ENCODE peak calls at places on chromosome 18, in ten cellular contexts. R, L, V, N, C, P, I, S, X and T are unnamed samples.

GRCh38 chr18:2932247-2933181 is 80.4 kb downstream of the LPIN2 start:
- DNase-seq in I (peak), C (peak), L (no peak), R (peak), X (no peak), S (no peak), P (no peak), V (peak), N (no peak), T (peak)

GRCh38 chr18:31683968-31684278 is 458 bp downstream of the B4GALT6 start:
- DNase-seq in V (no peak), P (no peak), L (no peak), N (no peak), C (no peak), I (no peak), X (no peak), S (no peak), R (no peak), T (no peak)

GRCh38 chr18:6719914-6720692 is 9.4 kb upstream of the ARHGAP28 start:
- DNase-seq in I (no peak), L (no peak), V (peak), S (no peak), N (no peak), C (no peak), R (no peak), P (no peak), X (no peak), T (no peak)

GRCh38 chr18:741931-742512 is 29.6 kb upstream of the ENOSF1 start:
- DNase-seq in N (no peak), X (no peak), P (no peak), L (no peak), R (peak), V (peak), S (no peak), C (peak), I (peak), T (peak)

GRCh38 chr18:60981651-60982050 is 351.6 kb upstream of the CDH20 start:
- DNase-seq in I (no peak), N (no peak), P (no peak), X (no peak), V (no peak), S (no peak), C (no peak), L (no peak), R (no peak), T (no peak)

GRCh38 chr18:48548404-48548771 is 9.6 kb downstream of the CTIF start:
- DNase-seq in N (no peak), R (no peak), P (peak), C (no peak), X (no peak), S (no peak), L (peak), V (peak), I (peak), T (no peak)

GRCh38 chr18:499351-500229 is 911 bp downstream of the COLEC12 start:
- DNase-seq in L (no peak), P (no peak), C (no peak), V (peak), R (peak), X (peak), I (peak), N (peak), S (no peak), T (no peak)

GRCh38 chr18:49609416-49610284 is 47.8 kb downstream of the LIPG start:
- DNase-seq in V (no peak), C (peak), N (no peak), P (no peak), R (no peak), S (no peak), L (no peak), I (no peak), X (no peak), T (peak)

GRCh38 chr18:54769526-54770464 is 58.5 kb upstream of the RAB27B start:
- DNase-seq in C (no peak), S (no peak), L (no peak), V (peak), P (no peak), R (no peak), X (no peak), I (no peak), N (no peak), T (no peak)

GRCh38 chr18:62452280-62452824 is 70.5 kb upstream of the ZCCHC2 start:
- DNase-seq in P (no peak), N (no peak), S (no peak), X (no peak), C (no peak), V (peak), L (peak), I (peak), R (no peak), T (no peak)

GRCh38 chr18:59024829-59025228 is 114.9 kb upstream of the SEC11C start:
- DNase-seq in V (peak), N (no peak), X (no peak), I (no peak), P (no peak), C (no peak), R (no peak), S (no peak), L (no peak), T (no peak)

GRCh38 chr18:78912862-78913261 is 66.8 kb upstream of the SALL3 start:
- DNase-seq in C (no peak), S (no peak), L (no peak), X (no peak), I (no peak), N (no peak), V (no peak), P (no peak), R (no peak), T (no peak)

GRCh38 chr18:56382541-56382940 is 255.9 kb downstream of the TXNL1 start:
- DNase-seq in P (no peak), R (no peak), L (no peak), I (no peak), C (no peak), V (peak), N (no peak), X (no peak), S (peak), T (no peak)

GRCh38 chr18:69840445-69840844 is 107.2 kb downstream of the CD226 start:
- DNase-seq in P (no peak), V (peak), S (no peak), X (no peak), L (no peak), R (no peak), N (no peak), I (no peak), C (no peak), T (no peak)

GRCh38 chr18:22699629-22700028 is 233.5 kb upstream of the RBBP8 start:
- DNase-seq in V (no peak), L (no peak), R (no peak), P (no peak), X (no peak), I (no peak), C (no peak), N (no peak), S (no peak), T (no peak)

GRCh38 chr18:2846638-2847340 is at the start of gene EMILIN2:
- DNase-seq in S (no peak), V (peak), X (peak), N (peak), R (peak), L (peak), C (no peak), I (peak), P (peak), T (no peak)

GRCh38 chr18:34039194-34039593 is 185.5 kb downstream of the NOL4 start:
- DNase-seq in X (no peak), I (no peak), V (no peak), P (no peak), C (no peak), R (peak), N (no peak), L (no peak), S (no peak), T (no peak)

GRCh38 chr18:59202258-59202820 is 17.6 kb upstream of the GRP start:
- DNase-seq in C (no peak), P (no peak), R (no peak), I (no peak), N (no peak), X (no peak), L (no peak), S (no peak), V (no peak), T (no peak)

GRCh38 chr18:25099838-25100393 is 252.1 kb downstream of the ZNF521 start:
- DNase-seq in X (no peak), N (no peak), S (no peak), R (no peak), P (peak), V (peak), C (no peak), L (no peak), I (no peak), T (no peak)

GRCh38 chr18:2706903-2707302 is 51.4 kb downstream of the SMCHD1 start:
- DNase-seq in C (no peak), N (no peak), X (no peak), S (no peak), R (peak), V (peak), I (no peak), P (no peak), L (no peak), T (no peak)

GRCh38 chr18:28181616-28182015 is 4.7 kb upstream of the CDH2 start:
- DNase-seq in R (peak), X (no peak), S (no peak), C (no peak), L (no peak), N (no peak), P (no peak), V (no peak), I (no peak), T (no peak)

GRCh38 chr18:49849331-49850217 is 36.2 kb upstream of the ACAA2 start:
- DNase-seq in P (peak), X (no peak), C (peak), V (peak), N (peak), L (no peak), I (peak), R (peak), S (no peak), T (peak)

GRCh38 chr18:69882965-69883668 is 64.6 kb downstream of the CD226 start:
- DNase-seq in L (no peak), R (no peak), P (no peak), S (no peak), C (no peak), V (no peak), N (no peak), X (no peak), I (no peak), T (no peak)

GRCh38 chr18:58802959-58803358 is 61.7 kb upstream of the ZNF532 start:
- DNase-seq in N (no peak), S (no peak), R (no peak), X (no peak), V (no peak), I (no peak), L (no peak), C (no peak), P (no peak), T (no peak)

GRCh38 chr18:78816916-78817315 is 162.7 kb upstream of the SALL3 start:
- DNase-seq in L (no peak), S (no peak), P (no peak), I (no peak), X (no peak), N (no peak), V (no peak), R (no peak), C (no peak), T (no peak)

GRCh38 chr18:41948544-41949110 is 6.4 kb upstream of the PIK3C3 start:
- DNase-seq in L (no peak), N (no peak), P (no peak), V (no peak), I (no peak), C (no peak), X (no peak), S (no peak), R (no peak), T (no peak)

GRCh38 chr18:3402962-3403585 is 46.9 kb upstream of the TGIF1 start:
- DNase-seq in P (no peak), S (no peak), I (peak), V (peak), X (no peak), L (no peak), R (no peak), N (no peak), C (no peak), T (no peak)

GRCh38 chr18:25253136-25253535 is 98.8 kb downstream of the ZNF521 start:
- DNase-seq in C (no peak), I (no peak), S (no peak), V (no peak), L (no peak), N (no peak), P (no peak), R (no peak), X (no peak), T (no peak)

GRCh38 chr18:59612461-59612860 is 84.8 kb downstream of the CCBE1 start:
- DNase-seq in C (no peak), I (no peak), R (peak), X (peak), N (no peak), L (no peak), P (no peak), S (no peak), V (peak), T (no peak)

GRCh38 chr18:28114472-28114871 is 62.5 kb downstream of the CDH2 start:
- DNase-seq in N (no peak), P (no peak), S (no peak), V (peak), C (no peak), I (no peak), R (no peak), X (no peak), L (no peak), T (no peak)

GRCh38 chr18:8548186-8548585 is 61.1 kb upstream of the RAB12 start:
- DNase-seq in I (no peak), X (no peak), C (no peak), V (peak), N (no peak), S (no peak), L (no peak), P (no peak), R (no peak), T (no peak)

GRCh38 chr18:21513741-21514140 is 86.8 kb downstream of the ESCO1 start:
- DNase-seq in L (no peak), I (no peak), X (no peak), S (no peak), P (no peak), C (no peak), N (no peak), R (no peak), V (no peak), T (no peak)

GRCh38 chr18:31497711-31498449 is at the start of gene DSG2:
- DNase-seq in L (peak), C (no peak), V (peak), X (peak), N (peak), P (peak), I (peak), S (peak), R (peak), T (no peak)

GRCh38 chr18:55152801-55153200 is 193.5 kb upstream of the CCDC68 start:
- DNase-seq in I (no peak), S (no peak), P (no peak), N (no peak), X (no peak), R (no peak), C (no peak), V (peak), L (no peak), T (no peak)

GRCh38 chr18:1094408-1094807 is 189.7 kb downstream of the ADCYAP1 start:
- DNase-seq in R (no peak), N (no peak), V (peak), L (no peak), P (no peak), C (no peak), S (no peak), I (no peak), X (no peak), T (no peak)

GRCh38 chr18:9615973-9616559 is 1.7 kb upstream of the PPP4R1 start:
- DNase-seq in P (no peak), N (no peak), R (peak), C (no peak), I (no peak), S (no peak), L (no peak), X (no peak), V (no peak), T (no peak)
- H3K27ac ChIP-seq in P (no peak), N (peak), R (peak), C (no peak), I (peak), S (peak), L (peak), X (no peak), V (no peak), T (peak)

DNA sequence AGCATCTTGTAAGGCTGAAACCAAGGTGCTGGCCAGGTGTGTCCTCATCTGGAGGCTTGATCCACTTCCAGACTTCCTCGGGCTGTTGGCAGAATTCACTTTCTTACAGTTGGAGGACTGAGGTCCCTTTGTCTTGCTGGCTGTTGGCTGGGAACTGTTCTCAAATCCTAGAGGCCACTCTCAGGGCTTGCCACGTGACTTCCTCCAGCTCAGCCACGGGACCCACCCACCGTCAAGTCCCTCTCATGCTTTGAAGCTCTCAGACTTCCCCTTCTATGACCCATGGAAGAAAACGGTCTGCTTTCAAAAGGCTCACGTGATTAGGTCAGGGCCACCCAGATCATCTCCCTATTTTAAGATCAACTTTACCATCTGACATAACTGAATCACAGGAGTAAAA is 77.1 kb downstream of the SMAD4 start:
- DNase-seq in N (no peak), S (no peak), I (no peak), V (no peak), C (no peak), P (no peak), L (no peak), X (no peak), R (no peak), T (no peak)
- TF ChIP-seq CTCF in N (no peak), S (no peak), I (no peak), V (no peak), C (no peak), P (no peak), L (no peak), X (no peak), R (no peak), T (no peak)

GRCh38 chr18:35861367-35862114 is 110.9 kb upstream of the RMP24 start:
- DNase-seq in S (no peak), P (peak), C (no peak), X (no peak), L (no peak), N (no peak), I (no peak), R (no peak), V (peak), T (no peak)
- H3K4me3 ChIP-seq in S (no peak), P (no peak), C (no peak), X (no peak), L (no peak), N (no peak), I (no peak), R (no peak), V (no peak), T (no peak)

GRCh38 chr18:76747676-76748075 is 74.7 kb upstream of the ZNF236 start:
- DNase-seq in C (no peak), X (no peak), N (no peak), S (no peak), R (no peak), I (no peak), V (no peak), P (no peak), L (no peak), T (no peak)

GRCh38 chr18:76750269-76750668 is 72.1 kb upstream of the ZNF236 start:
- DNase-seq in I (no peak), C (no peak), R (no peak), S (no peak), X (no peak), N (no peak), V (no peak), P (no peak), L (no peak), T (no peak)

GRCh38 chr18:76751538-76751890 is 70.8 kb upstream of the ZNF236 start:
- DNase-seq in V (no peak), N (no peak), R (no peak), C (no peak), P (no peak), I (no peak), X (no peak), L (no peak), S (no peak), T (no peak)

GRCh38 chr18:76752400-76752799 is 70.0 kb upstream of the ZNF236 start:
- DNase-seq in V (no peak), C (no peak), S (no peak), L (no peak), P (no peak), I (no peak), X (no peak), N (no peak), R (no peak), T (no peak)

DNA sequence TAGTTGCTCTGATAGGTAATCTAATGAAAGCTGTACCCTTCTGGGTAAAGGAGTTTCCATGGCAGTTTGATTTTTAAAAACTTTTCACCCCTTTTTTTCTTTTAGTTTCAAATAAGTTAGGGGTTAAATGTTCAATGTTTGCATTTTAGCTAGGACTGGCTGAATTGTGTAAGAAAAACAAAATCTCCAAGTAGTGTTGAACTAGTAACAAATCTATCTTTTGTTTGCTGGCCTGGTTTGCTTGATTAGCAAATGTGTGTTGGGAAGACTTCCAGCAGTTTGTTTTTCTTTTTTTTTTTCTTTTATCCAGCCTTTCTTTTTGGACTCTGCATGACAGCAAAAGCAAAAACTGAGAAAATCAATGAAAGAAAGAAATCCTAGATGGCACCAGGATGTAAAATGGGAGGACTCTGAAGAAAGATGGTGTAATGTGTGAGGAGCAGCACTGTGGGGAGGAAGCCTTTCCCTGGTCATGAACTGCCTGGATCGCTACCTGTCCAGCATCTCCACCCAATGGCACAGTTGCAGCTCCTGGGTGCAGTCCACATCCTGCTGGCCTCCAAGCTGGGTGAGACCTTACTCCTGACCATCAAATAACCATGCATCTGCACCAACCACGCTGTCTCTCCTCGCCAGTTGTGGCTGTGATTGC is 71.3 kb upstream of the ZNF236 start:
- DNase-seq in P (no peak), L (no peak), R (no peak), V (no peak), X (no peak), N (no peak), C (no peak), S (no peak), I (no peak), T (no peak)
- H3K27ac ChIP-seq in P (no peak), L (no peak), R (no peak), V (no peak), X (no peak), N (no peak), C (no peak), S (no peak), I (no peak), T (no peak)

DNA sequence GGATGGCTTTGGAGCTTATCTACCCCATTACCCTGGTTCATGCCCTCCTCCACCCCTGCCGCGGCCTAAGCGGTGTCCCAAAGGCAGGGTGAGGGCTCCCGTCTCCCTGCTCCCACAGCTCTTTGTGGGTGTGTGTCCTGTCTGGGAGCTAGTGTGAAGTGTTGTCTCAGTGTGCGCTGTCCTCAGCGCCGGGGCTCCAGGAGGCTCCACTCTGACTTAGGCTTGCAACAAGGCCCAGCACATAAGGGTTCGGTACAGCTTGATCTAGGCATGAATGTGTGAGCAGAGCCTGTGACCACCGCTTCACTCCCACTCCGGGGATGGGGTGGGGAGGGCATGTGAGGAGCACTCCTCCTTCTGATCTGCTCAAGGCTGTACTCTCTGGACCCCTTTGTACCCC is 1.2 kb downstream of the MC2R start:
- DNase-seq in N (no peak), L (no peak), R (no peak), C (no peak), V (no peak), I (no peak), X (no peak), P (no peak), S (no peak), T (no peak)
- TF ChIP-seq CTCF in N (no peak), L (no peak), R (no peak), C (no peak), V (no peak), I (no peak), X (no peak), P (no peak), S (no peak), T (no peak)

GRCh38 chr18:26546875-26547301 is 1.5 kb downstream of the KCTD1 start:
- DNase-seq in P (no peak), R (no peak), X (no peak), L (peak), I (no peak), N (no peak), C (no peak), V (no peak), S (no peak), T (no peak)
- H3K4me3 ChIP-seq in P (peak), R (peak), X (no peak), L (peak), I (peak), N (peak), C (no peak), V (peak), S (peak), T (peak)